ENCODE peak calls at places on chromosomes 5 and 9, in seven cellular contexts. One of them, this sample, is unnamed.

GRCh38 chr5:73901045-73901444 is 275.0 kb downstream of the ARHGEF28 start:
- DNase-seq in M059J: peak; percentile 85
- DNase-seq in NCI-H187: no peak
- DNase-seq in small intestine: peak; percentile 13
- DNase-seq in EL: peak; percentile 86
- DNase-seq in mucosa of gallbladder: peak; percentile 31
- DNase-seq in Peyer's patch: no peak
- DNase-seq in this sample: peak; percentile 54

GRCh38 chr9:118538981-118539380 is 830.3 kb downstream of the BRINP1 start:
- DNase-seq in M059J: no peak
- DNase-seq in EL: no peak
- DNase-seq in small intestine: no peak
- DNase-seq in mucosa of gallbladder: no peak
- DNase-seq in Peyer's patch: no peak
- DNase-seq in NCI-H187: no peak
- DNase-seq in this sample: no peak

GRCh38 chr5:73948720-73949119 is 322.7 kb downstream of the ARHGEF28 start:
- DNase-seq in small intestine: no peak
- DNase-seq in EL: peak; percentile 30
- DNase-seq in Peyer's patch: no peak
- DNase-seq in mucosa of gallbladder: no peak
- DNase-seq in NCI-H187: no peak
- DNase-seq in M059J: peak; percentile 28
- DNase-seq in this sample: no peak

GRCh38 chr9:112719292-112719691 is 1.4 kb upstream of the INIP start:
- DNase-seq in EL: no peak
- DNase-seq in M059J: peak; percentile 17
- DNase-seq in small intestine: no peak
- DNase-seq in NCI-H187: no peak
- DNase-seq in Peyer's patch: no peak
- DNase-seq in mucosa of gallbladder: no peak
- DNase-seq in this sample: no peak

GRCh38 chr9:91678807-91679206 is 255.2 kb upstream of the NFIL3 start:
- DNase-seq in M059J: no peak
- DNase-seq in mucosa of gallbladder: no peak
- DNase-seq in EL: no peak
- DNase-seq in Peyer's patch: no peak
- DNase-seq in small intestine: no peak
- DNase-seq in NCI-H187: no peak
- DNase-seq in this sample: no peak

GRCh38 chr5:14406554-14406849 is 175.1 kb upstream of the OTULINL start:
- DNase-seq in EL: peak; percentile 97
- DNase-seq in NCI-H187: no peak
- DNase-seq in mucosa of gallbladder: no peak
- DNase-seq in small intestine: no peak
- DNase-seq in Peyer's patch: no peak
- DNase-seq in M059J: peak; percentile 99
- DNase-seq in this sample: no peak

GRCh38 chr9:120394058-120394669 is 185.8 kb downstream of the CDK5RAP2 start:
- DNase-seq in M059J: peak; percentile 95
- DNase-seq in NCI-H187: no peak
- DNase-seq in EL: peak; percentile 95
- DNase-seq in small intestine: no peak
- DNase-seq in mucosa of gallbladder: no peak
- DNase-seq in Peyer's patch: no peak
- DNase-seq in this sample: no peak

GRCh38 chr5:116289276-116289675 is 204.5 kb downstream of the COMMD10 start:
- DNase-seq in Peyer's patch: no peak
- DNase-seq in EL: no peak
- DNase-seq in small intestine: no peak
- DNase-seq in M059J: no peak
- DNase-seq in mucosa of gallbladder: no peak
- DNase-seq in NCI-H187: no peak
- DNase-seq in this sample: no peak

GRCh38 chr9:136050266-136050705 is 44.8 kb downstream of the NACC2 start:
- DNase-seq in Peyer's patch: peak; percentile 46
- DNase-seq in NCI-H187: no peak
- DNase-seq in small intestine: no peak
- DNase-seq in mucosa of gallbladder: no peak
- DNase-seq in EL: no peak
- DNase-seq in M059J: no peak
- DNase-seq in this sample: no peak

GRCh38 chr5:68225188-68225910 is 9.8 kb downstream of the PIK3R1 start:
- DNase-seq in NCI-H187: no peak
- DNase-seq in M059J: peak; percentile 81
- DNase-seq in Peyer's patch: peak; percentile 60
- DNase-seq in mucosa of gallbladder: peak; percentile 81
- DNase-seq in EL: peak; percentile 92
- DNase-seq in small intestine: peak; percentile 87
- DNase-seq in this sample: peak; percentile 56

GRCh38 chr9:87668722-87669121 is 57.2 kb upstream of the CTSL start:
- DNase-seq in Peyer's patch: no peak
- DNase-seq in EL: no peak
- DNase-seq in small intestine: no peak
- DNase-seq in NCI-H187: no peak
- DNase-seq in M059J: no peak
- DNase-seq in mucosa of gallbladder: no peak
- DNase-seq in this sample: no peak

GRCh38 chr9:135326141-135326540 is 153.4 kb upstream of the PPP1R26 start:
- DNase-seq in Peyer's patch: peak; percentile 15
- DNase-seq in mucosa of gallbladder: no peak
- DNase-seq in small intestine: no peak
- DNase-seq in EL: no peak
- DNase-seq in M059J: no peak
- DNase-seq in NCI-H187: no peak
- DNase-seq in this sample: no peak

GRCh38 chr5:134029156-134029555 is 24.4 kb upstream of the VDAC1 start:
- DNase-seq in NCI-H187: no peak
- DNase-seq in small intestine: peak; percentile 94
- DNase-seq in EL: peak; percentile 96
- DNase-seq in Peyer's patch: no peak
- DNase-seq in M059J: peak; percentile 91
- DNase-seq in mucosa of gallbladder: no peak
- DNase-seq in this sample: no peak

GRCh38 chr9:38144421-38144820 is 75.4 kb upstream of the SHB start:
- DNase-seq in mucosa of gallbladder: no peak
- DNase-seq in EL: peak; percentile 77
- DNase-seq in Peyer's patch: no peak
- DNase-seq in small intestine: no peak
- DNase-seq in M059J: peak; percentile 85
- DNase-seq in NCI-H187: no peak
- DNase-seq in this sample: no peak

GRCh38 chr9:92097997-92098482 is 17.2 kb downstream of the SPTLC1 start:
- DNase-seq in Peyer's patch: peak; percentile 90
- DNase-seq in M059J: peak; percentile 69
- DNase-seq in NCI-H187: no peak
- DNase-seq in mucosa of gallbladder: peak; percentile 88
- DNase-seq in small intestine: peak; percentile 94
- DNase-seq in EL: no peak
- DNase-seq in this sample: peak; percentile 89

GRCh38 chr9:115146581-115147021 is 28.6 kb upstream of the TNC start:
- DNase-seq in M059J: peak; percentile 99
- DNase-seq in mucosa of gallbladder: peak; percentile 20
- DNase-seq in small intestine: no peak
- DNase-seq in Peyer's patch: no peak
- DNase-seq in EL: peak; percentile 96
- DNase-seq in NCI-H187: no peak
- DNase-seq in this sample: no peak

GRCh38 chr9:99823392-99824377 is 2.0 kb downstream of the NR4A3 start:
- DNase-seq in EL: peak; percentile 52
- DNase-seq in M059J: peak; percentile 57
- DNase-seq in small intestine: peak; percentile 13
- DNase-seq in mucosa of gallbladder: peak; percentile 19
- DNase-seq in Peyer's patch: peak; percentile 56
- DNase-seq in NCI-H187: no peak
- DNase-seq in this sample: no peak

GRCh38 chr5:143279698-143280097 is 123.8 kb downstream of the NR3C1 start:
- DNase-seq in Peyer's patch: no peak
- DNase-seq in mucosa of gallbladder: no peak
- DNase-seq in M059J: peak; percentile 29
- DNase-seq in small intestine: no peak
- DNase-seq in NCI-H187: no peak
- DNase-seq in EL: peak; percentile 28
- DNase-seq in this sample: no peak

GRCh38 chr5:139698461-139699146 is 50.5 kb downstream of the CXXC5 start:
- DNase-seq in EL: peak; percentile 65
- DNase-seq in small intestine: peak; percentile 25
- DNase-seq in M059J: peak; percentile 89
- DNase-seq in Peyer's patch: no peak
- DNase-seq in mucosa of gallbladder: peak; percentile 86
- DNase-seq in NCI-H187: no peak
- DNase-seq in this sample: no peak

This sample was measured in NCI-H460.